ENCODE peak calls at places on chromosomes 1 and 21, in five cellular contexts. N is neural progenitor cell, I is tibial artery, C is renal cortical epithelial cell, E is T-helper 9 cell. D is an unnamed sample.
A peak's percentile ranks its signal among the peaks of the same experiment; 100 is the strongest.

GRCh38 chr21:26717146-26717739 is 128.0 kb downstream of the ADAMTS1 start:
- DNase-seq in C (peak; percentile 22), I (no peak), N (no peak), E (no peak), D (no peak)

GRCh38 chr1:27342391-27342777 is 562 bp downstream of the SYTL1 start:
- DNase-seq in I (no peak), N (no peak), E (no peak), C (no peak), D (no peak)

GRCh38 chr21:42107881-42108553 is 36.9 kb downstream of the UMODL1 start:
- DNase-seq in C (peak; percentile 9), I (peak; percentile 39), E (peak; percentile 45), N (peak; percentile 81), D (peak; percentile 69)

GRCh38 chr1:178238722-178239510 is 145.0 kb downstream of the RASAL2 start:
- DNase-seq in I (no peak), C (peak; percentile 100), N (no peak), E (no peak), D (no peak)

GRCh38 chr1:29783501-29784275 is 547.4 kb downstream of the PTPRU start:
- DNase-seq in N (no peak), C (no peak), I (no peak), E (no peak), D (no peak)

GRCh38 chr1:117653732-117654484 is 48.1 kb downstream of the TENT5C start:
- DNase-seq in E (no peak), N (no peak), I (no peak), C (no peak), D (no peak)

GRCh38 chr1:110585426-110585825 is 20.7 kb downstream of the KCNA2 start:
- DNase-seq in N (no peak), C (no peak), E (no peak), I (no peak), D (no peak)

GRCh38 chr1:207711285-207711684 is 40.6 kb upstream of the CD46 start:
- DNase-seq in N (peak; percentile 2), I (no peak), C (peak; percentile 47), E (no peak), D (no peak)

GRCh38 chr1:53631622-53632310 is 107.2 kb downstream of the GLIS1 start:
- DNase-seq in N (no peak), I (no peak), E (no peak), C (peak; percentile 48), D (no peak)

GRCh38 chr1:25534389-25534788 is 9.0 kb upstream of the LDLRAP1 start:
- DNase-seq in C (no peak), N (no peak), I (no peak), E (no peak), D (no peak)

GRCh38 chr1:107122241-107122640 is 18.6 kb upstream of the NTNG1 start:
- DNase-seq in E (no peak), C (no peak), N (no peak), I (no peak), D (no peak)

GRCh38 chr1:110495926-110496600 is 22.9 kb downstream of the KCNA10 start:
- DNase-seq in C (peak; percentile 48), E (peak; percentile 74), N (peak; percentile 87), I (peak; percentile 85), D (peak; percentile 66)

GRCh38 chr1:55337801-55338447 is 122.8 kb upstream of the USP24 start:
- DNase-seq in E (no peak), N (peak; percentile 74), C (peak; percentile 70), I (no peak), D (no peak)

GRCh38 chr1:180066150-180066549 is 88.5 kb upstream of the QSOX1 start:
- DNase-seq in C (no peak), I (no peak), E (no peak), N (no peak), D (no peak)

GRCh38 chr1:109249654-109250401 is 489 bp downstream of the CELSR2 start:
- DNase-seq in N (peak; percentile 63), I (no peak), C (no peak), E (no peak), D (peak; percentile 26)

D was measured in CD14-positive monocyte.